ENCODE peak calls at places on chromosomes 13 and 19, in ten cellular contexts. One of them, this sample, is unnamed.

GRCh38 chr19:2327773-2328400 is 499 bp downstream of the LSM7 start:
- DNase-seq in suprapubic skin: no peak
- DNase-seq in SK-N-SH: peak; percentile 72
- DNase-seq in HepG2: peak; percentile 32
- DNase-seq in esophagus muscularis mucosa: no peak
- DNase-seq in transverse colon: peak; percentile 58
- DNase-seq in sigmoid colon: no peak
- DNase-seq in stomach: peak; percentile 52
- DNase-seq in H1: peak; percentile 57
- DNase-seq in K562: peak; percentile 78
- DNase-seq in this sample: peak; percentile 54

GRCh38 chr19:32580353-32580900 is 563 bp upstream of the PDCD5 start:
- DNase-seq in H1: no peak
- DNase-seq in suprapubic skin: no peak
- DNase-seq in HepG2: no peak
- DNase-seq in sigmoid colon: no peak
- DNase-seq in K562: no peak
- DNase-seq in transverse colon: no peak
- DNase-seq in SK-N-SH: peak; percentile 34
- DNase-seq in stomach: no peak
- DNase-seq in esophagus muscularis mucosa: no peak
- DNase-seq in this sample: no peak

GRCh38 chr13:41833851-41834250 is 127.1 kb downstream of the VWA8 start:
- DNase-seq in H1: no peak
- DNase-seq in HepG2: no peak
- DNase-seq in suprapubic skin: no peak
- DNase-seq in SK-N-SH: no peak
- DNase-seq in esophagus muscularis mucosa: no peak
- DNase-seq in sigmoid colon: no peak
- DNase-seq in stomach: no peak
- DNase-seq in K562: no peak
- DNase-seq in transverse colon: no peak
- DNase-seq in this sample: no peak

GRCh38 chr19:18519962-18520847 is 1.7 kb downstream of the ELL start:
- DNase-seq in sigmoid colon: peak; percentile 87
- DNase-seq in esophagus muscularis mucosa: no peak
- DNase-seq in HepG2: peak; percentile 95
- DNase-seq in transverse colon: peak; percentile 83
- DNase-seq in K562: peak; percentile 85
- DNase-seq in stomach: peak; percentile 77
- DNase-seq in suprapubic skin: no peak
- DNase-seq in H1: no peak
- DNase-seq in SK-N-SH: peak; percentile 62
- DNase-seq in this sample: no peak

GRCh38 chr19:1377176-1377964 is 6.3 kb upstream of the NDUFS7 start:
- DNase-seq in H1: no peak
- DNase-seq in sigmoid colon: no peak
- DNase-seq in K562: no peak
- DNase-seq in suprapubic skin: no peak
- DNase-seq in stomach: no peak
- DNase-seq in SK-N-SH: no peak
- DNase-seq in transverse colon: no peak
- DNase-seq in esophagus muscularis mucosa: no peak
- DNase-seq in HepG2: no peak
- DNase-seq in this sample: no peak

GRCh38 chr19:46746281-46746965 is at the start of gene STRN4:
- DNase-seq in HepG2: no peak
- DNase-seq in K562: peak; percentile 72
- DNase-seq in H1: no peak
- DNase-seq in stomach: peak; percentile 67
- DNase-seq in esophagus muscularis mucosa: no peak
- DNase-seq in suprapubic skin: no peak
- DNase-seq in SK-N-SH: peak; percentile 99
- DNase-seq in transverse colon: peak; percentile 57
- DNase-seq in sigmoid colon: no peak
- DNase-seq in this sample: peak; percentile 94

GRCh38 chr13:66410314-66410713 is 819.8 kb downstream of the PCDH9 start:
- DNase-seq in esophagus muscularis mucosa: no peak
- DNase-seq in H1: no peak
- DNase-seq in SK-N-SH: no peak
- DNase-seq in transverse colon: no peak
- DNase-seq in stomach: no peak
- DNase-seq in suprapubic skin: no peak
- DNase-seq in K562: no peak
- DNase-seq in sigmoid colon: no peak
- DNase-seq in HepG2: no peak
- DNase-seq in this sample: no peak

GRCh38 chr13:52024481-52024880 is at the start of gene UTP14C:
- DNase-seq in sigmoid colon: no peak
- DNase-seq in H1: no peak
- DNase-seq in suprapubic skin: no peak
- DNase-seq in HepG2: no peak
- DNase-seq in K562: no peak
- DNase-seq in transverse colon: no peak
- DNase-seq in SK-N-SH: no peak
- DNase-seq in stomach: no peak
- DNase-seq in esophagus muscularis mucosa: no peak
- DNase-seq in this sample: no peak

GRCh38 chr19:17259118-17259780 is 5.3 kb downstream of the USHBP1 start:
- DNase-seq in H1: no peak
- DNase-seq in suprapubic skin: no peak
- DNase-seq in sigmoid colon: no peak
- DNase-seq in transverse colon: no peak
- DNase-seq in SK-N-SH: no peak
- DNase-seq in K562: no peak
- DNase-seq in stomach: no peak
- DNase-seq in esophagus muscularis mucosa: no peak
- DNase-seq in HepG2: no peak
- DNase-seq in this sample: no peak

GRCh38 chr19:18939922-18940775 is 868 bp downstream of the HOMER3 start:
- DNase-seq in SK-N-SH: peak; percentile 73
- DNase-seq in suprapubic skin: no peak
- DNase-seq in sigmoid colon: peak; percentile 84
- DNase-seq in H1: peak; percentile 47
- DNase-seq in esophagus muscularis mucosa: no peak
- DNase-seq in HepG2: no peak
- DNase-seq in transverse colon: peak; percentile 60
- DNase-seq in K562: no peak
- DNase-seq in stomach: peak; percentile 37
- DNase-seq in this sample: peak; percentile 89

GRCh38 chr19:43902399-43902798 is 32.7 kb downstream of the ZNF45 start:
- DNase-seq in sigmoid colon: no peak
- DNase-seq in K562: no peak
- DNase-seq in suprapubic skin: no peak
- DNase-seq in SK-N-SH: no peak
- DNase-seq in esophagus muscularis mucosa: no peak
- DNase-seq in H1: no peak
- DNase-seq in transverse colon: no peak
- DNase-seq in HepG2: no peak
- DNase-seq in stomach: no peak
- DNase-seq in this sample: no peak

GRCh38 chr13:95155093-95155492 is 146.2 kb downstream of the ABCC4 start:
- DNase-seq in suprapubic skin: no peak
- DNase-seq in K562: no peak
- DNase-seq in esophagus muscularis mucosa: no peak
- DNase-seq in transverse colon: no peak
- DNase-seq in H1: no peak
- DNase-seq in HepG2: no peak
- DNase-seq in sigmoid colon: no peak
- DNase-seq in SK-N-SH: no peak
- DNase-seq in stomach: no peak
- DNase-seq in this sample: no peak

GRCh38 chr13:35979378-35979911 is 151.7 kb downstream of the DCLK1 start:
- DNase-seq in esophagus muscularis mucosa: peak; percentile 96
- DNase-seq in HepG2: no peak
- DNase-seq in K562: no peak
- DNase-seq in SK-N-SH: no peak
- DNase-seq in transverse colon: peak; percentile 45
- DNase-seq in suprapubic skin: peak; percentile 92
- DNase-seq in stomach: peak; percentile 37
- DNase-seq in H1: no peak
- DNase-seq in sigmoid colon: peak; percentile 94
- DNase-seq in this sample: peak; percentile 24
- TF ChIP-seq POLR2AphosphoS5 in esophagus muscularis mucosa: peak; percentile 53
- TF ChIP-seq POLR2AphosphoS5 in HepG2: no peak
- TF ChIP-seq POLR2AphosphoS5 in K562: no peak
- TF ChIP-seq POLR2AphosphoS5 in SK-N-SH: peak; percentile 21
- TF ChIP-seq POLR2AphosphoS5 in transverse colon: no peak
- TF ChIP-seq POLR2AphosphoS5 in suprapubic skin: peak; percentile 36
- TF ChIP-seq POLR2AphosphoS5 in stomach: no peak
- TF ChIP-seq POLR2AphosphoS5 in H1: no peak
- TF ChIP-seq POLR2AphosphoS5 in sigmoid colon: no peak
- TF ChIP-seq POLR2AphosphoS5 in this sample: peak; percentile 19

DNA sequence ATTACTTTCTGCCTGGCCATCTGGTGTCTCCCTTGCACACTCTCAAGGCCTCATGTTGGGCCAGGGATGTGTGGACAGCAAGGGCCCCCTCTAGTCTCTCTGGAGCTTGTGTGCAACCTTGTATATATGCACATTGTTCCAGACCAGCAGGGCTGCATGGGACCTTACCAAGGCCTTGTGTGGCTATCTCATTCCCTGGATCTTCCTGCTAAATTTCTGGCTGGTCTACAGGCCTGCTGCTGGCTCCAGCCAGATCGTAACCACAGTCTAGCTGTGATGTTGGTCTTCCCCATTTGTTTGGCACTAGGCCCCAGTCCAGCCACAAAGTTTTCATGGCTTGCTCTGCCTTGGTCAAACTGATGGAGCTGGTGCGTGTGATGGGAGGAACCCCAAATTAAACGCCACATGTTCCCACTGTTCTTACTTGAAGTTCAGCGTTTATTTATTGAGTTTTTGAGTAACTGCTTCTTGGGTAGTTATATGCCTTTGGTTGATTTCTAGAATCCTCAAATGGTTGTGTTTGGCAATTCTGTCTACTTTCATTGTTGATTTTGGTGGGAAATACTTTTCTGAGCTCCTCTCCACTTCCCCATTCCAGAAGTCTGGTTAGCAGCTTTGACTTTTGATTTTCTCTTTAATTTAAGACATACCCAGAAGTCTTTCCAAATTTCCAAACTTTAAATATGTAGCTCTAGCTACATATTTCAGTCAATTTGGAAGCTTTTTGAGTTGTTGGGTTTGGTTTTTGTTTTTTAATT is 56.4 kb downstream of the SIPA1L3 start:
- DNase-seq in HepG2: peak; percentile 28
- DNase-seq in K562: no peak
- DNase-seq in esophagus muscularis mucosa: no peak
- DNase-seq in H1: no peak
- DNase-seq in stomach: no peak
- DNase-seq in SK-N-SH: no peak
- DNase-seq in transverse colon: no peak
- DNase-seq in suprapubic skin: no peak
- DNase-seq in sigmoid colon: no peak
- DNase-seq in this sample: no peak
- TF ChIP-seq EP300 in HepG2: no peak
- TF ChIP-seq EP300 in K562: no peak
- TF ChIP-seq EP300 in esophagus muscularis mucosa: no peak
- TF ChIP-seq EP300 in H1: no peak
- TF ChIP-seq EP300 in stomach: no peak
- TF ChIP-seq EP300 in SK-N-SH: no peak
- TF ChIP-seq EP300 in transverse colon: no peak
- TF ChIP-seq EP300 in suprapubic skin: no peak
- TF ChIP-seq EP300 in sigmoid colon: no peak
- TF ChIP-seq EP300 in this sample: no peak

DNA sequence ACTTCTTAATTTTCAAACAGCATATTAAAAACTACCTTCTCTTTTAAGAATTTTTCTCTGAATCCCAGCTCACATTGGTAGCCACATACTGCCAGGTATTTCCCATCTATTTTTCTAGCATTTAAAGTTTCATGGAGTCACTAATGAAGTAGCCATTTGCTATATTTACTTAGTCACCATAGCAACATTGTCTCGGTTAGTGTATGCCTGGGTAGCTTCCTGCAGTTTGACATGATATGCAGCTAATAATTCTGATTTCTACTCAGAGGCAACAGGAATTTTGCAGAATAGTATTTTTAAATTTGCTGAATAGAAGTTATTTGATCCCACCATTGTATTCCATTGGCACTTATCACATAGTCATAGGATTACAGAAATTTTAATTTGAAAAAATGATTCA is 30.9 kb upstream of the KCTD4 start:
- DNase-seq in SK-N-SH: peak; percentile 11
- DNase-seq in transverse colon: no peak
- DNase-seq in H1: no peak
- DNase-seq in sigmoid colon: no peak
- DNase-seq in HepG2: no peak
- DNase-seq in stomach: no peak
- DNase-seq in K562: no peak
- DNase-seq in esophagus muscularis mucosa: no peak
- DNase-seq in suprapubic skin: no peak
- DNase-seq in this sample: no peak
- H3K4me3 ChIP-seq in SK-N-SH: no peak overlapping the region
- H3K4me3 ChIP-seq in transverse colon: no peak overlapping the region
- H3K4me3 ChIP-seq in H1: no peak overlapping the region
- H3K4me3 ChIP-seq in sigmoid colon: no peak overlapping the region
- H3K4me3 ChIP-seq in HepG2: no peak overlapping the region
- H3K4me3 ChIP-seq in stomach: no peak overlapping the region
- H3K4me3 ChIP-seq in K562: no peak overlapping the region
- H3K4me3 ChIP-seq in esophagus muscularis mucosa: no peak overlapping the region
- H3K4me3 ChIP-seq in suprapubic skin: no peak overlapping the region
- H3K4me3 ChIP-seq in this sample: no peak overlapping the region

GRCh38 chr13:113122571-113123225 is at the start of gene F10:
- DNase-seq in SK-N-SH: peak; percentile 96
- DNase-seq in suprapubic skin: peak; percentile 80
- DNase-seq in stomach: peak; percentile 73
- DNase-seq in transverse colon: peak; percentile 78
- DNase-seq in K562: peak; percentile 49
- DNase-seq in sigmoid colon: no peak
- DNase-seq in H1: no peak
- DNase-seq in esophagus muscularis mucosa: no peak
- DNase-seq in HepG2: peak; percentile 95
- DNase-seq in this sample: peak; percentile 41
- TF ChIP-seq POLR2AphosphoS5 in SK-N-SH: no peak
- TF ChIP-seq POLR2AphosphoS5 in suprapubic skin: no peak
- TF ChIP-seq POLR2AphosphoS5 in stomach: no peak
- TF ChIP-seq POLR2AphosphoS5 in transverse colon: peak; percentile 15
- TF ChIP-seq POLR2AphosphoS5 in K562: no peak
- TF ChIP-seq POLR2AphosphoS5 in sigmoid colon: no peak
- TF ChIP-seq POLR2AphosphoS5 in H1: no peak
- TF ChIP-seq POLR2AphosphoS5 in esophagus muscularis mucosa: peak; percentile 31
- TF ChIP-seq POLR2AphosphoS5 in HepG2: peak; percentile 98
- TF ChIP-seq POLR2AphosphoS5 in this sample: peak; percentile 42

DNA sequence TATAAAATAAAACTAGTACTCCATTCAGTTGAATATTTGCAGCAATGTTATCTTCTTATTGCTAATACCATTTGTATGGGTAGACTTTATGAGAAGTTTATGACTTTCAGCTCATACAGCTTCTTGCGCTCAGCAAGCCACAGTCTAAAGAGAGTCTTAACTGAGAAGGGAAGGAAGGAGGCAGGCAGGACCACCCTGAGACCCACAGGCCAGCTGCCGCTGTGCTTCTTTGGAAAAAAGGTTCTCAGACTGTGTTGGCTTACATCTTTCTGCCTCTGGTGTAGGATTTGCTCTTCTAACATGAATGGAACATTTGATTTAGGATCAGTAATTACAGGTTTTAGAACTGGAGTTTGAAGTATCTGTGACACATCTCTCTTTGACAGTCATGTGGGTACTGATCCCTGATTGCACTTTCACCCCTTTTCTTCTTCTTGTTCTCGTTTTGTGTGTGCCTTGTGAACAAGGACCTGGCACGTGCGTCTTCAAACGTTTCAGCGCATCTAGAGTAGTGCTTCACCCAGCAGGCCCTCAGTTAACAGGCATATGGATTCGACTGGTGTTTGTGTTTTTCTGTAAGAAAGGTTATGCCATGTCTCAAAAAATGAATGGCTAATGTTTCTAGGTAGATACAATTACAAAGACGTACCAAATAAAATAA is 7.1 kb upstream of the GPR18 start:
- DNase-seq in suprapubic skin: no peak
- DNase-seq in stomach: no peak
- DNase-seq in K562: no peak
- DNase-seq in SK-N-SH: no peak
- DNase-seq in HepG2: no peak
- DNase-seq in H1: no peak
- DNase-seq in transverse colon: no peak
- DNase-seq in sigmoid colon: no peak
- DNase-seq in esophagus muscularis mucosa: no peak
- DNase-seq in this sample: no peak
- TF ChIP-seq EP300 in suprapubic skin: no peak
- TF ChIP-seq EP300 in stomach: no peak
- TF ChIP-seq EP300 in K562: no peak
- TF ChIP-seq EP300 in SK-N-SH: no peak
- TF ChIP-seq EP300 in HepG2: no peak
- TF ChIP-seq EP300 in H1: no peak
- TF ChIP-seq EP300 in transverse colon: no peak
- TF ChIP-seq EP300 in sigmoid colon: no peak
- TF ChIP-seq EP300 in esophagus muscularis mucosa: no peak
- TF ChIP-seq EP300 in this sample: no peak

This sample was measured in upper lobe of left lung.